ENCODE peak calls at places on chromosomes 4 and X, in ten cellular contexts. B is T-helper 9 cell; U is fibroblast of mammary gland; R is lung; M is fibroblast of gingiva; S is naive B cell; Y is aorta; G is stimulated activated CD4-positive, alpha-beta T cell treated with anti-CD3 and anti-CD28 coated beads, TNF-alpha, amount 100 ng/mL, for 1 hour; F is NCI-H226; O is omental fat pad. N is an unnamed sample.

GRCh38 chr4:48804584-48805301 is 24.7 kb upstream of the FRYL start:
- DNase-seq in B (no peak), U (no peak), R (no peak), M (peak), S (no peak), Y (no peak), G (no peak), F (no peak), O (no peak), N (no peak)

GRCh38 chr4:47002593-47002992 is 9.2 kb upstream of the GABRA4 start:
- DNase-seq in B (no peak), U (peak), R (no peak), M (peak), S (no peak), Y (no peak), G (no peak), F (no peak), O (no peak), N (no peak)

GRCh38 chrX:1316527-1316926 is 20.1 kb upstream of the IL3RA start:
- DNase-seq in B (no peak), U (no peak), R (peak), M (no peak), S (no peak), Y (peak), G (no peak), F (no peak), O (no peak), N (no peak)

GRCh38 chr4:120561648-120562047 is 360.9 kb downstream of the PRDM5 start:
- DNase-seq in B (no peak), U (no peak), R (no peak), M (no peak), S (no peak), Y (no peak), G (no peak), F (no peak), O (no peak), N (no peak)

GRCh38 chr4:27100713-27101112 is 240.1 kb downstream of the STIM2 start:
- DNase-seq in B (no peak), U (no peak), R (no peak), M (no peak), S (no peak), Y (no peak), G (no peak), F (no peak), O (no peak), N (no peak)

GRCh38 chr4:9983211-9983610 is 38.1 kb downstream of the SLC2A9 start:
- DNase-seq in B (no peak), U (no peak), R (peak), M (no peak), S (no peak), Y (no peak), G (no peak), F (no peak), O (no peak), N (no peak)

GRCh38 chrX:134365923-134366322 is 94.0 kb upstream of the HPRT1 start:
- DNase-seq in B (no peak), U (no peak), R (no peak), M (no peak), S (no peak), Y (no peak), G (no peak), F (peak), O (no peak), N (no peak)

GRCh38 chrX:10496345-10496965 is 123.9 kb downstream of the MID1 start:
- DNase-seq in B (no peak), U (peak), R (no peak), M (peak), S (no peak), Y (no peak), G (no peak), F (peak), O (no peak), N (no peak)

GRCh38 chr4:56200275-56200674 is 187.0 kb downstream of the AASDH start:
- DNase-seq in B (no peak), U (no peak), R (no peak), M (no peak), S (no peak), Y (no peak), G (no peak), F (no peak), O (no peak), N (no peak)

GRCh38 chr4:129403848-129404247 is 307.9 kb downstream of the C4orf33 start:
- DNase-seq in B (no peak), U (no peak), R (no peak), M (no peak), S (no peak), Y (no peak), G (no peak), F (no peak), O (no peak), N (no peak)

GRCh38 chrX:77143907-77144306 is 303.3 kb upstream of the FGF16 start:
- DNase-seq in B (no peak), U (no peak), R (no peak), M (no peak), S (no peak), Y (no peak), G (no peak), F (no peak), O (no peak), N (no peak)

GRCh38 chr4:138804705-138805104 is 210.9 kb upstream of the NOCT start:
- DNase-seq in B (no peak), U (no peak), R (no peak), M (no peak), S (no peak), Y (no peak), G (no peak), F (peak), O (no peak), N (no peak)